ENCODE peak calls at places on chromosomes 13 and 19, in seven cellular contexts. One of them, this sample, is unnamed. For H3K9me3, the result is how much of the 10 kb centered on the place peaks cover.

GRCh38 chr19:43634516-43634876 is 5.2 kb downstream of the CADM4 start:
- DNase-seq in A549: no peak
- DNase-seq in thoracic aorta: no peak
- DNase-seq in fibroblast of lung: no peak
- DNase-seq in psoas muscle: no peak
- DNase-seq in CD8-positive, alpha-beta T cell: no peak
- DNase-seq in HCT116: no peak
- DNase-seq in this sample: no peak

GRCh38 chr19:10288662-10289166 is 1.0 kb upstream of the ICAM5 start:
- DNase-seq in thoracic aorta: no peak
- DNase-seq in psoas muscle: no peak
- DNase-seq in A549: peak
- DNase-seq in HCT116: peak
- DNase-seq in CD8-positive, alpha-beta T cell: no peak
- DNase-seq in fibroblast of lung: no peak
- DNase-seq in this sample: no peak

GRCh38 chr13:54733639-54734038 is 1705.0 kb downstream of the OLFM4 start:
- DNase-seq in fibroblast of lung: no peak
- DNase-seq in thoracic aorta: no peak
- DNase-seq in CD8-positive, alpha-beta T cell: no peak
- DNase-seq in A549: peak
- DNase-seq in HCT116: no peak
- DNase-seq in psoas muscle: no peak
- DNase-seq in this sample: no peak

GRCh38 chr19:41699231-41699967 is 9.0 kb upstream of the CEACAM5 start:
- DNase-seq in HCT116: no peak
- DNase-seq in CD8-positive, alpha-beta T cell: no peak
- DNase-seq in thoracic aorta: no peak
- DNase-seq in A549: peak
- DNase-seq in fibroblast of lung: no peak
- DNase-seq in psoas muscle: no peak
- DNase-seq in this sample: peak

GRCh38 chr13:28659611-28659970 is 661 bp downstream of the POMP start:
- DNase-seq in thoracic aorta: no peak
- DNase-seq in psoas muscle: no peak
- DNase-seq in CD8-positive, alpha-beta T cell: no peak
- DNase-seq in HCT116: no peak
- DNase-seq in A549: no peak
- DNase-seq in fibroblast of lung: peak
- DNase-seq in this sample: no peak

GRCh38 chr13:102132896-102133295 is 269.0 kb downstream of the FGF14 start:
- DNase-seq in psoas muscle: no peak
- DNase-seq in CD8-positive, alpha-beta T cell: no peak
- DNase-seq in thoracic aorta: no peak
- DNase-seq in A549: no peak
- DNase-seq in fibroblast of lung: no peak
- DNase-seq in HCT116: no peak
- DNase-seq in this sample: no peak

GRCh38 chr13:80668452-80668851 is 327.5 kb upstream of the SPRY2 start:
- DNase-seq in fibroblast of lung: no peak
- DNase-seq in HCT116: no peak
- DNase-seq in A549: no peak
- DNase-seq in CD8-positive, alpha-beta T cell: no peak
- DNase-seq in thoracic aorta: no peak
- DNase-seq in psoas muscle: no peak
- DNase-seq in this sample: no peak

GRCh38 chr19:46639356-46640061 is 3.5 kb upstream of the GNG8 start:
- DNase-seq in HCT116: no peak
- DNase-seq in fibroblast of lung: peak
- DNase-seq in psoas muscle: peak
- DNase-seq in A549: no peak
- DNase-seq in thoracic aorta: no peak
- DNase-seq in CD8-positive, alpha-beta T cell: no peak
- DNase-seq in this sample: peak

GRCh38 chr13:33918199-33918932 is 100.4 kb downstream of the RFC3 start:
- DNase-seq in thoracic aorta: no peak
- DNase-seq in psoas muscle: peak
- DNase-seq in HCT116: no peak
- DNase-seq in A549: peak
- DNase-seq in fibroblast of lung: peak
- DNase-seq in CD8-positive, alpha-beta T cell: no peak
- DNase-seq in this sample: no peak

GRCh38 chr19:912181-913079 is 589 bp downstream of the R3HDM4 start:
- DNase-seq in fibroblast of lung: no peak
- DNase-seq in HCT116: no peak
- DNase-seq in thoracic aorta: no peak
- DNase-seq in A549: no peak
- DNase-seq in psoas muscle: no peak
- DNase-seq in CD8-positive, alpha-beta T cell: no peak
- DNase-seq in this sample: no peak

GRCh38 chr13:64371045-64371444 is 2859.1 kb downstream of the PCDH9 start:
- DNase-seq in A549: peak
- DNase-seq in CD8-positive, alpha-beta T cell: no peak
- DNase-seq in psoas muscle: no peak
- DNase-seq in fibroblast of lung: no peak
- DNase-seq in thoracic aorta: no peak
- DNase-seq in HCT116: peak
- DNase-seq in this sample: no peak

GRCh38 chr13:86193281-86193680 is 394.1 kb upstream of the SLITRK6 start:
- DNase-seq in HCT116: no peak
- DNase-seq in psoas muscle: no peak
- DNase-seq in thoracic aorta: no peak
- DNase-seq in CD8-positive, alpha-beta T cell: no peak
- DNase-seq in A549: no peak
- DNase-seq in fibroblast of lung: peak
- DNase-seq in this sample: no peak

GRCh38 chr19:4636151-4636717 is 3.1 kb upstream of the TNFAIP8L1 start:
- DNase-seq in A549: peak
- DNase-seq in thoracic aorta: no peak
- DNase-seq in psoas muscle: peak
- DNase-seq in CD8-positive, alpha-beta T cell: peak
- DNase-seq in fibroblast of lung: peak
- DNase-seq in HCT116: no peak
- DNase-seq in this sample: no peak

GRCh38 chr13:52650731-52651130 is 1.9 kb upstream of the SUGT1 start:
- DNase-seq in HCT116: no peak
- DNase-seq in CD8-positive, alpha-beta T cell: no peak
- DNase-seq in fibroblast of lung: no peak
- DNase-seq in psoas muscle: no peak
- DNase-seq in A549: no peak
- DNase-seq in thoracic aorta: no peak
- DNase-seq in this sample: no peak

GRCh38 chr19:5292843-5293606 is 47.6 kb downstream of the PTPRS start:
- DNase-seq in fibroblast of lung: peak
- DNase-seq in CD8-positive, alpha-beta T cell: peak
- DNase-seq in psoas muscle: peak
- DNase-seq in thoracic aorta: peak
- DNase-seq in HCT116: no peak
- DNase-seq in A549: peak
- DNase-seq in this sample: peak

GRCh38 chr19:29667390-29667783 is 2.1 kb downstream of the PLEKHF1 start:
- DNase-seq in HCT116: no peak
- DNase-seq in fibroblast of lung: no peak
- DNase-seq in thoracic aorta: no peak
- DNase-seq in CD8-positive, alpha-beta T cell: no peak
- DNase-seq in A549: no peak
- DNase-seq in psoas muscle: no peak
- DNase-seq in this sample: no peak

GRCh38 chr13:68697551-68697950 is 1410.1 kb upstream of the ATXN8OS start:
- DNase-seq in HCT116: no peak
- DNase-seq in CD8-positive, alpha-beta T cell: no peak
- DNase-seq in thoracic aorta: no peak
- DNase-seq in fibroblast of lung: no peak
- DNase-seq in psoas muscle: no peak
- DNase-seq in A549: no peak
- DNase-seq in this sample: no peak

GRCh38 chr19:29308977-29309520 is 96.1 kb upstream of the UQCRFS1 start:
- DNase-seq in fibroblast of lung: no peak
- DNase-seq in psoas muscle: no peak
- DNase-seq in thoracic aorta: no peak
- DNase-seq in HCT116: no peak
- DNase-seq in CD8-positive, alpha-beta T cell: no peak
- DNase-seq in A549: no peak
- DNase-seq in this sample: no peak

GRCh38 chr19:35899547-35900214 is 659 bp downstream of the NFKBID start:
- DNase-seq in fibroblast of lung: peak
- DNase-seq in CD8-positive, alpha-beta T cell: peak
- DNase-seq in HCT116: peak
- DNase-seq in thoracic aorta: no peak
- DNase-seq in psoas muscle: peak
- DNase-seq in A549: peak
- DNase-seq in this sample: no peak

GRCh38 chr19:35902870-35903475 is 644 bp downstream of the HCST start:
- DNase-seq in fibroblast of lung: no peak
- DNase-seq in CD8-positive, alpha-beta T cell: no peak
- DNase-seq in HCT116: no peak
- DNase-seq in psoas muscle: no peak
- DNase-seq in thoracic aorta: no peak
- DNase-seq in A549: no peak
- DNase-seq in this sample: no peak

GRCh38 chr19:35903550-35904179 is 1.3 kb downstream of the HCST start:
- DNase-seq in fibroblast of lung: peak
- DNase-seq in A549: peak
- DNase-seq in thoracic aorta: no peak
- DNase-seq in psoas muscle: peak
- DNase-seq in HCT116: no peak
- DNase-seq in CD8-positive, alpha-beta T cell: peak
- DNase-seq in this sample: peak

GRCh38 chr19:35901854-35902661 is at the start of gene HCST:
- DNase-seq in CD8-positive, alpha-beta T cell: peak
- DNase-seq in fibroblast of lung: no peak
- DNase-seq in thoracic aorta: no peak
- DNase-seq in HCT116: no peak
- DNase-seq in psoas muscle: no peak
- DNase-seq in A549: no peak
- DNase-seq in this sample: no peak

GRCh38 chr19:35901055-35901644 is 810 bp upstream of the NFKBID start:
- DNase-seq in thoracic aorta: no peak
- DNase-seq in psoas muscle: no peak
- DNase-seq in fibroblast of lung: no peak
- DNase-seq in A549: no peak
- DNase-seq in HCT116: no peak
- DNase-seq in CD8-positive, alpha-beta T cell: no peak
- DNase-seq in this sample: no peak
- H3K4me3 ChIP-seq in thoracic aorta: peak
- H3K4me3 ChIP-seq in psoas muscle: peak
- H3K4me3 ChIP-seq in fibroblast of lung: no peak
- H3K4me3 ChIP-seq in A549: peak
- H3K4me3 ChIP-seq in HCT116: peak
- H3K4me3 ChIP-seq in CD8-positive, alpha-beta T cell: peak
- H3K4me3 ChIP-seq in this sample: peak

DNA sequence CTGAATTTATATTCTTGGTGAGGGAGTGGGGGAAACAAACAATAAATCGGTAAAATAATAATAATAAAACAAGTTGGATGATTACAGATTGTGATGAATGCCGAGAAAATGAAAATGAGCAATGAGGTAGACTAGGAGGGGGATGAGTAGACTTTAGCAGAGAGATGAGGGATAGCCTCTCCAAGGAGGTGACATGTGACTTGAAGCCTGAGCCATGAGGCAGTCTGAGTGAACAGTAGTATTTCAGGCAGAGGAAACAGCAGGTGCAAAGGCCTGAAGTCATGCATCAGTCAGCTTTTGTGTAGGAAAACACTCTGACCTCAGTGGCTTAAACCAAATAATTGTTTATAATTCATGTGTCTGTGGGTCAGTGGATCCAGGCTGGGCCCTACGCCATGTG is 4.6 kb downstream of the ZNF135 start:
- DNase-seq in thoracic aorta: no peak
- DNase-seq in CD8-positive, alpha-beta T cell: no peak
- DNase-seq in psoas muscle: no peak
- DNase-seq in HCT116: no peak
- DNase-seq in A549: no peak
- DNase-seq in fibroblast of lung: no peak
- DNase-seq in this sample: no peak
- H3K9me3 ChIP-seq in thoracic aorta: under half
- H3K9me3 ChIP-seq in CD8-positive, alpha-beta T cell: under half
- H3K9me3 ChIP-seq in psoas muscle: half or more
- H3K9me3 ChIP-seq in HCT116: under half
- H3K9me3 ChIP-seq in A549: half or more
- H3K9me3 ChIP-seq in fibroblast of lung: under half
- H3K9me3 ChIP-seq in this sample: half or more

GRCh38 chr19:51692065-51692915 is 840 bp upstream of the SPACA6 start:
- DNase-seq in fibroblast of lung: no peak
- DNase-seq in thoracic aorta: no peak
- DNase-seq in HCT116: no peak
- DNase-seq in A549: no peak
- DNase-seq in CD8-positive, alpha-beta T cell: no peak
- DNase-seq in psoas muscle: no peak
- DNase-seq in this sample: no peak
- H3K4me3 ChIP-seq in fibroblast of lung: peak
- H3K4me3 ChIP-seq in thoracic aorta: peak
- H3K4me3 ChIP-seq in HCT116: no peak
- H3K4me3 ChIP-seq in A549: peak
- H3K4me3 ChIP-seq in CD8-positive, alpha-beta T cell: no peak
- H3K4me3 ChIP-seq in psoas muscle: peak
- H3K4me3 ChIP-seq in this sample: peak

GRCh38 chr19:58562126-58563033 is 4.0 kb upstream of the UBE2M start:
- DNase-seq in psoas muscle: peak
- DNase-seq in A549: no peak
- DNase-seq in CD8-positive, alpha-beta T cell: no peak
- DNase-seq in HCT116: no peak
- DNase-seq in thoracic aorta: no peak
- DNase-seq in fibroblast of lung: peak
- DNase-seq in this sample: no peak

GRCh38 chr19:58559275-58560006 is 1.0 kb upstream of the UBE2M start:
- DNase-seq in psoas muscle: peak
- DNase-seq in thoracic aorta: peak
- DNase-seq in fibroblast of lung: peak
- DNase-seq in CD8-positive, alpha-beta T cell: peak
- DNase-seq in A549: peak
- DNase-seq in HCT116: peak
- DNase-seq in this sample: peak

GRCh38 chr19:58560007-58560887 is 1.8 kb upstream of the UBE2M start:
- DNase-seq in A549: no peak
- DNase-seq in HCT116: no peak
- DNase-seq in CD8-positive, alpha-beta T cell: no peak
- DNase-seq in psoas muscle: no peak
- DNase-seq in thoracic aorta: no peak
- DNase-seq in fibroblast of lung: no peak
- DNase-seq in this sample: no peak

GRCh38 chr19:58561373-58562125 is 3.1 kb upstream of the UBE2M start:
- DNase-seq in HCT116: no peak
- DNase-seq in psoas muscle: no peak
- DNase-seq in fibroblast of lung: no peak
- DNase-seq in thoracic aorta: no peak
- DNase-seq in CD8-positive, alpha-beta T cell: no peak
- DNase-seq in A549: no peak
- DNase-seq in this sample: no peak

DNA sequence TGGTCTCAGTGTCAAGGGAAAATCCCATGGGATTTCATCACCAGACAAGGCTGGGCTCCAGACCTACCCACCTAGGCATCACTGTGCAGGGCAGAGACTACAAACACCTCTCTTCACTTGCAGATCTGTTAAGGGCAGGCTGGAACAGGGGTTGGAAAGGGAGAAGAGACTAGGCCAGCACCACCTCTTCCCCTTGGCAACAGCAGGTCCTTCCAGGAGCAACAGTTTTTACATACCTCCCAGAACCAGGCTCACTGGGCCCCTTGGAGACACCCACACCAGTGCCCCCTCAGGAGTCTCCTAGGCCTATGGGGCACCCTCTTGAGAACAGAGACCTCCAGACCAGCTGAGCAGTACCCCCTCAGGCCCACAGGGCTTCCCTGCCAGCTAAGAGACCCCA is 2.5 kb upstream of the UBE2M start:
- DNase-seq in psoas muscle: no peak
- DNase-seq in A549: no peak
- DNase-seq in thoracic aorta: no peak
- DNase-seq in fibroblast of lung: no peak
- DNase-seq in CD8-positive, alpha-beta T cell: no peak
- DNase-seq in HCT116: no peak
- DNase-seq in this sample: no peak
- H3K9me3 ChIP-seq in psoas muscle: under half
- H3K9me3 ChIP-seq in A549: under half
- H3K9me3 ChIP-seq in thoracic aorta: under half
- H3K9me3 ChIP-seq in fibroblast of lung: under half
- H3K9me3 ChIP-seq in CD8-positive, alpha-beta T cell: under half
- H3K9me3 ChIP-seq in HCT116: under half
- H3K9me3 ChIP-seq in this sample: under half